ENCODE peak calls at places on chromosomes 6 and 20, in five cellular contexts. A is transverse colon, O is lower leg skin, N is GM10248, L is psoas muscle. I is an unnamed sample.
A peak's percentile ranks its signal among the peaks of the same experiment; 100 is the strongest.

GRCh38 chr6:163461696-163462095 is 47.2 kb downstream of the QKI start:
- DNase-seq in A (no peak), O (no peak), L (no peak), N (no peak), I (no peak)

GRCh38 chr6:47321582-47321981 is 11.9 kb upstream of the TNFRSF21 start:
- DNase-seq in O (no peak), A (no peak), N (no peak), L (no peak), I (no peak)

GRCh38 chr20:58075565-58075964 is 152.9 kb downstream of the ANKRD60 start:
- DNase-seq in O (peak; percentile 68), A (no peak), L (no peak), N (no peak), I (no peak)

GRCh38 chr6:15263780-15264374 is 18.0 kb downstream of the JARID2 start:
- DNase-seq in N (no peak), A (no peak), O (no peak), L (no peak), I (no peak)

GRCh38 chr20:43968341-43968740 is 53.7 kb downstream of the TOX2 start:
- DNase-seq in N (no peak), O (peak; percentile 23), A (no peak), L (no peak), I (no peak)

GRCh38 chr6:152459245-152459644 is 177.9 kb downstream of the SYNE1 start:
- DNase-seq in O (no peak), A (no peak), N (no peak), L (no peak), I (no peak)

GRCh38 chr6:52662031-52662430 is 8.9 kb upstream of the TMEM14A start:
- DNase-seq in N (no peak), A (no peak), O (no peak), L (no peak), I (no peak)

GRCh38 chr6:17719323-17720041 is 12.8 kb upstream of the NUP153 start:
- DNase-seq in L (no peak), O (no peak), A (no peak), N (no peak), I (no peak)

GRCh38 chr6:131613296-131613925 is 14.6 kb downstream of the MED23 start:
- DNase-seq in L (no peak), A (no peak), N (no peak), O (no peak), I (no peak)

GRCh38 chr6:36392621-36393020 is 5.2 kb upstream of the ETV7 start:
- DNase-seq in A (no peak), O (no peak), N (no peak), L (no peak), I (no peak)

GRCh38 chr6:77962070-77962469 is 309.2 kb downstream of the MEI4 start:
- DNase-seq in N (no peak), L (no peak), O (no peak), A (no peak), I (no peak)

GRCh38 chr6:40672118-40672517 is 85.0 kb upstream of the LRFN2 start:
- DNase-seq in A (no peak), L (no peak), N (no peak), O (no peak), I (no peak)

GRCh38 chr20:35133735-35134134 is 13.4 kb downstream of the EDEM2 start:
- DNase-seq in N (no peak), O (no peak), A (no peak), L (no peak), I (no peak)

GRCh38 chr6:14454467-14454763 is 336.8 kb downstream of the CD83 start:
- DNase-seq in N (no peak), O (no peak), L (no peak), A (peak; percentile 76), I (no peak)

GRCh38 chr6:129790786-129791185 is 70.3 kb downstream of the TMEM244 start:
- DNase-seq in A (no peak), L (no peak), O (no peak), N (no peak), I (no peak)

GRCh38 chr20:39960522-39961420 is 728.3 kb downstream of the MAFB start:
- DNase-seq in L (peak; percentile 50), A (no peak), N (no peak), O (no peak), I (no peak)

GRCh38 chr6:11198663-11199603 is 33.5 kb downstream of the NEDD9 start:
- DNase-seq in N (peak; percentile 20), L (no peak), O (no peak), A (no peak), I (no peak)

GRCh38 chr6:151136141-151136755 is 103.5 kb upstream of the AKAP12 start:
- DNase-seq in N (no peak), O (no peak), A (no peak), L (no peak), I (no peak)

GRCh38 chr20:35059612-35060011 is 33.0 kb downstream of the TRPC4AP start:
- DNase-seq in A (no peak), L (no peak), O (no peak), N (no peak), I (no peak)

GRCh38 chr6:13992417-13993055 is 67.8 kb downstream of the RNF182 start:
- DNase-seq in L (no peak), A (no peak), N (no peak), O (no peak), I (no peak)

GRCh38 chr6:118103381-118104105 is 196.5 kb downstream of the SLC35F1 start:
- DNase-seq in A (no peak), L (no peak), O (no peak), N (no peak), I (no peak)

GRCh38 chr6:22873531-22874136 is 304.3 kb downstream of the HDGFL1 start:
- DNase-seq in L (no peak), N (no peak), O (no peak), A (no peak), I (no peak)

GRCh38 chr6:167047554-167047953 is 48.4 kb downstream of the CEP43 start:
- DNase-seq in A (peak; percentile 39), L (no peak), O (no peak), N (peak; percentile 79), I (peak; percentile 72)

GRCh38 chr6:100346203-100346602 is 118.5 kb downstream of the SIM1 start:
- DNase-seq in O (no peak), L (no peak), N (no peak), A (no peak), I (no peak)

GRCh38 chr20:45783656-45784294 is 7.9 kb downstream of the WFDC3 start:
- DNase-seq in N (no peak), O (peak; percentile 89), L (no peak), A (peak; percentile 70), I (no peak)

GRCh38 chr6:106360989-106361430 is 493 bp downstream of the CRYBG1 start:
- DNase-seq in N (peak; percentile 48), O (no peak), A (peak; percentile 37), L (peak; percentile 12), I (peak; percentile 63)

GRCh38 chr6:31814677-31815024 is 432 bp downstream of the HSPA1L start:
- DNase-seq in L (peak; percentile 95), N (peak; percentile 80), A (peak; percentile 96), O (peak; percentile 99), I (peak; percentile 78)

GRCh38 chr6:14763139-14763538 is 482.7 kb upstream of the JARID2 start:
- DNase-seq in O (peak; percentile 58), N (no peak), L (no peak), A (no peak), I (no peak)

GRCh38 chr20:380763-381580 is 412 bp downstream of the TRIB3 start:
- DNase-seq in L (peak; percentile 62), O (peak; percentile 92), N (peak; percentile 80), A (peak; percentile 58), I (peak; percentile 78)

GRCh38 chr6:7215798-7216231 is 97.2 kb downstream of the SSR1 start:
- DNase-seq in A (no peak), O (no peak), L (no peak), N (no peak), I (no peak)
- TF ChIP-seq CTCF in A (no peak), O (no peak), L (no peak), N (no peak), I (no peak)

GRCh38 chr6:3164388-3164787 is 7.0 kb upstream of the TUBB2A start:
- DNase-seq in N (no peak), L (no peak), O (no peak), A (no peak), I (no peak)
- TF ChIP-seq CTCF in N (no peak), L (no peak), O (no peak), A (no peak), I (no peak)

DNA sequence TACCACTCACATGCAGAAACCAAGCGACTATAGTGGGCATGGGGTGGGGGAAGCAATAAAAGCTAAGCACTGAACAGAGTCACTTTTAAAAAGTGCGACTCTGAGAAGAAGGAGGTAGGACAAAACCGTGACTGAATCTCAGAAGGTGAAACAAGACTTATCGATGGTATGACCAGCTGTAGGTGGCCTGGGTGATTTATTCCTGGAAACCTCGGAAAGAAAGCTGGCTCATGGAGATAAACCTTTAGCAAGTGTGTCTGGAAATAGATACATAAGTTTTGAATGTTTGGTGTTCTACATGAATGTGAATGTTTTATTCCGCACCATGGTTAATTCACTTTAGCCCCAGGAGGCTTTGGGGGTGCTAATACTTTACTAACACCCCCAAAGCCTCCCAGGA is 43.9 kb downstream of the BANF2 start:
- DNase-seq in N (no peak), L (no peak), A (no peak), O (no peak), I (no peak)
- TF ChIP-seq CTCF in N (no peak), L (no peak), A (no peak), O (no peak), I (no peak)

GRCh38 chr6:113854531-113855499 is 2.3 kb upstream of the MARCKS start:
- DNase-seq in L (peak; percentile 75), A (peak; percentile 87), N (peak; percentile 86), O (peak; percentile 93), I (peak; percentile 87)
- TF ChIP-seq CTCF in L (no peak), A (peak; percentile 28), N (peak; percentile 33), O (no peak), I (no peak)

I was measured in GM20000.